ENCODE peak calls at places on chromosomes 13 and 19, in six cellular contexts. S is PC-3; Z is Panc1; V is CD8-positive, alpha-beta T cell; U is breast epithelium; B is upper lobe of right lung. J is an unnamed sample.

GRCh38 chr13:32105653-32106313 is 74.2 kb downstream of the FRY start:
- DNase-seq in S (no peak), Z (no peak), V (no peak), U (no peak), B (no peak), J (no peak)

GRCh38 chr19:31350693-31351211 is 1.5 kb upstream of the TSHZ3 start:
- DNase-seq in S (peak; percentile 22), Z (no peak), V (no peak), U (no peak), B (peak; percentile 81), J (peak; percentile 22)

GRCh38 chr19:19526581-19527370 is 1.9 kb upstream of the YJEFN3 start:
- DNase-seq in S (no peak), Z (no peak), V (no peak), U (no peak), B (no peak), J (no peak)

GRCh38 chr13:48304132-48304876 is 753 bp downstream of the RB1 start:
- DNase-seq in S (peak; percentile 29), Z (no peak), V (no peak), U (no peak), B (no peak), J (peak; percentile 35)

GRCh38 chr13:47519626-47520025 is 481.4 kb downstream of the SUCLA2 start:
- DNase-seq in S (no peak), Z (no peak), V (no peak), U (no peak), B (no peak), J (no peak)

GRCh38 chr19:19545707-19546106 is 7.6 kb downstream of the CILP2 start:
- DNase-seq in S (no peak), Z (no peak), V (no peak), U (no peak), B (no peak), J (no peak)

GRCh38 chr13:97212540-97213146 is 9.5 kb upstream of the MBNL2 start:
- DNase-seq in S (peak; percentile 68), Z (no peak), V (no peak), U (no peak), B (no peak), J (peak; percentile 60)

GRCh38 chr13:31775686-31776085 is 36.4 kb downstream of the RXFP2 start:
- DNase-seq in S (no peak), Z (no peak), V (no peak), U (no peak), B (no peak), J (peak; percentile 22)

GRCh38 chr13:30673669-30674521 is 56.2 kb downstream of the USPL1 start:
- DNase-seq in S (peak; percentile 83), Z (peak; percentile 68), V (peak; percentile 86), U (peak; percentile 82), B (peak; percentile 98), J (peak; percentile 68)

GRCh38 chr13:112014857-112015256 is 52.1 kb upstream of the SOX1 start:
- DNase-seq in S (no peak), Z (no peak), V (no peak), U (no peak), B (no peak), J (no peak)

GRCh38 chr13:30371649-30372265 is 50.5 kb upstream of the UBE2L5 start:
- DNase-seq in S (peak; percentile 69), Z (no peak), V (peak; percentile 43), U (no peak), B (no peak), J (peak; percentile 57)

GRCh38 chr19:18049390-18049789 is 37.3 kb downstream of the IL12RB1 start:
- DNase-seq in S (no peak), Z (no peak), V (no peak), U (peak; percentile 77), B (peak; percentile 92), J (peak; percentile 38)

GRCh38 chr19:19775891-19776205 is 42.9 kb upstream of the ZNF14 start:
- DNase-seq in S (no peak), Z (no peak), V (peak; percentile 3), U (no peak), B (no peak), J (no peak)

GRCh38 chr19:55680339-55681130 is 5.5 kb downstream of the EPN1 start:
- DNase-seq in S (no peak), Z (no peak), V (no peak), U (no peak), B (no peak), J (no peak)

GRCh38 chr13:43042410-43042921 is 19.1 kb downstream of the DNAJC15 start:
- DNase-seq in S (no peak), Z (no peak), V (no peak), U (no peak), B (no peak), J (no peak)

GRCh38 chr13:75181906-75182305 is 300.1 kb downstream of the TBC1D4 start:
- DNase-seq in S (peak; percentile 80), Z (no peak), V (no peak), U (no peak), B (no peak), J (peak; percentile 80)

DNA sequence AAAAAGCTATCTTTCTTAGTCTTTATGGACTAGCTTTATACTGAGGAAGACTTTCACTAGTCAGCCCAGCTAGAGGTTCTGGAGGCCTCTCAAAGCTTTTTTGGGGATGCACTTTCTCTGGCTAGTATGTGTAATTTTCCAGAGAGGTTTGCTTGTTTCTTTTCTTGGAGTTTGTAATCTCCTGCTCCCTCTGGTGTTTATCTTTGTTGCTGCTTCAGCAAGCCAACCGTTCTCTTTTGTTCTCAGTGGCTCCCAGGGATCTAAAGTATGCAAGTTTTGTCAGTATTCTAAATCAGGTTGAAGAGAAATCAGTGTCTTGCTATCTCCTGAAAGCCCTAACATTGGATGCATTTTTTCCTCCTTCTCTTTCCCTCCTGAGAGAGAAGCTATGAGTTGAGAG is 121.1 kb upstream of the MYO16 start:
- DNase-seq in S (peak; percentile 15), Z (no peak), V (no peak), U (no peak), B (no peak), J (peak; percentile 42)
- TF ChIP-seq CTCF in S (peak; percentile 50), Z (peak; percentile 24), V (no peak), U (no peak), B (peak; percentile 57), J (peak; percentile 79)

GRCh38 chr19:44753932-44754742 is 5.6 kb downstream of the BCL3 start:
- DNase-seq in S (peak; percentile 74), Z (no peak), V (peak; percentile 71), U (peak; percentile 93), B (peak; percentile 98), J (peak; percentile 67)

GRCh38 chr19:44753619-44753931 is 5.1 kb downstream of the BCL3 start:
- DNase-seq in S (no peak), Z (no peak), V (no peak), U (no peak), B (no peak), J (no peak)

GRCh38 chr19:44752123-44752815 is 3.8 kb downstream of the BCL3 start:
- DNase-seq in S (no peak), Z (no peak), V (no peak), U (no peak), B (no peak), J (no peak)

GRCh38 chr19:44754743-44755066 is 6.2 kb downstream of the BCL3 start:
- DNase-seq in S (no peak), Z (no peak), V (no peak), U (no peak), B (no peak), J (no peak)

DNA sequence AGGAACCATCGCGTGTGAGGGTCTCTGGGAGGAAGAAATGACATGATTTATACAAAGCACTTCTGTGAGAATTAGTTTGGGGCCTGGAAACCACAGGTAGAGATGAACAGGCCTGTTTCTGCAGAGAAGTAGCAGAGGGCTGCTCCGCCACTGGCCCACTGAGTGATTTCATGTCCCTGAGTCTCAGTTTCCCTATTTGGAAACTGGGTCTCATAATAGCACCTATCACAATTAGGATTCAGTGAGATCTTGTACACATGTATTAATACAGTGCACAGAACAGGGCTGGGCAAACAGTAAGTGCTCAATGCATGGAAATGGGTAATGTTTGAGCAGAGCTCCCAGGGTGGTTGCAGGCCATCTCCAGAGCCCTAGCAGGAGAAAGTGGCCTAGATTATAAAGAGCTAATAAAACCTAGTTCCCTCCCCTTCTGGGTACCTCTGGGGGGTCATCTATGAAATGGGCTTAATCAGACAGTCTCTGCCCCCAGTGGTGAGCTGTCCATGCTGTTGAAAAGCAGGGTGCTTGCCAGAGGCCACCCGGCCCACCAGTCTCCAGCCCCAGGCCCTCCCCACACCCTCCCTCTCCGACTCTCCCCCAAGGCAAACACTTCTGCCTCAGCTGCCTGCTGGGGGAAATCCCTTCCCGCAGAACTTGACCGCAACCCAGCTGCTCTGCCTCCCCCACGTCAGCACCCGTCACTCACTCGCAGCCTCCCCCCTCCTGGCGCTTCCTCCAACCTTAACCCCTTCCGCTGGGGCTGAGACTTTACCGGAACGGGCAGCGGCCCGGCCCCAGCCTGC is 4.5 kb downstream of the BCL3 start:
- DNase-seq in S (peak; percentile 87), Z (peak; percentile 54), V (peak; percentile 91), U (peak; percentile 86), B (peak; percentile 97), J (peak; percentile 95)
- H3K4me3 ChIP-seq in S (peak overlapping the region; percentile 23), Z (peak overlapping the region; percentile 72), V (peak overlapping the region; percentile 13), U (peak overlapping the region; percentile 40), B (peak overlapping the region; percentile 75), J (peak overlapping the region; percentile 45)

GRCh38 chr19:42023121-42023942 is 29.3 kb upstream of the ATP1A3 start:
- DNase-seq in S (peak; percentile 23), Z (no peak), V (peak; percentile 4), U (no peak), B (no peak), J (peak; percentile 15)

GRCh38 chr19:42023943-42024260 is 29.9 kb upstream of the ATP1A3 start:
- DNase-seq in S (no peak), Z (no peak), V (no peak), U (no peak), B (no peak), J (no peak)

GRCh38 chr19:42021185-42021584 is 27.2 kb upstream of the ATP1A3 start:
- DNase-seq in S (no peak), Z (no peak), V (no peak), U (no peak), B (no peak), J (no peak)

GRCh38 chr19:42022616-42023015 is 28.6 kb upstream of the ATP1A3 start:
- DNase-seq in S (no peak), Z (no peak), V (no peak), U (no peak), B (no peak), J (no peak)

DNA sequence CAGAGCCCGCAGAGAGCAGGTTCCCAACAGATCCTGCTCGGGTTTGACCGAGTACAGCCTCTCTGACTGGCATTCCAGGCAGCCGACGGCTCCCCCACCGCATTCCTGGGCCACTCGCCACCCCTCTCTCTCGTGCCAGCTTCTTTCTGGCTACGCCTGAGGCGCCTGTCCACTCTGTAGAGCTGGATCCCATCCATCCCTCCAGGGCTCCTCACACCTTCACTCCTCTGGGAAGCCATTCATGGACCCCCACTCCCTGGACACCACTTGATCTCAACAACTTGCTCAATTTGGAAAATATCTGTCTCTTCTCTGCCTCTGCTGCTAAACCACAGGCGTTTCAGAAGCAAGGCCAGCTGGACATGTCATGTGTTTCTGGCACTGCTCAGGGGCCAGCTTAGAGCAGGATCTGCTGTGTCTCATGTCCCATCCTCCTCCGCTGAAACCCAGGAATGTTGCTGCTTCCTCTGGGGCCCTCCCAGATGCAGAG is 30.6 kb upstream of the ATP1A3 start:
- DNase-seq in S (no peak), Z (no peak), V (no peak), U (no peak), B (no peak), J (no peak)
- H3K27ac ChIP-seq in S (no peak overlapping the region), Z (no peak overlapping the region), V (no peak overlapping the region), U (peak overlapping the region; percentile 12), B (no peak overlapping the region), J (no peak overlapping the region)

DNA sequence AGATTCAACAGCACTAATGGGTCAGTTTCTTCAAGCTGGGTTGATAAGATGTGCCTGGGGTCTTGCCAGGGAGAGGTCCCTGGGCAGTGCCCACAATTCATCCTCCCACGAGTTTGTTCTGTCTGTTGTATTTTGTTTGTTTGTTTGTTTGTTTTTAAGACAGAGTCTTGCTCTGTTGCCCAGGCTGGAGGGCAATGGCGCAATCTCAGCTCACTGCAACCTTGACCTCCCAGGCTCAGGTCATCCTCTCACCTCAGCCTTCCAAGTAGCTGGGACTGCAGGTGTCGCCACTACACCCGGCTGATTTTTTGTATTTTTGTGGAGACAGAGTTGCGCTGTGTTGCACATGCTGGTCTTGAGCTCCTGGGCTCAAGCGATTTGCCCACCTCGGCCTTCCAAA is 120.1 kb downstream of the NUFIP1 start:
- DNase-seq in S (no peak), Z (no peak), V (no peak), U (no peak), B (no peak), J (no peak)
- TF ChIP-seq CTCF in S (no peak), Z (no peak), V (no peak), U (no peak), B (no peak), J (no peak)